ENCODE peak calls at places on chromosome 4, in nine cellular contexts. V, C, Z, D, G, X, J, L and U are unnamed samples.

GRCh38 chr4:81769244-81769643 is 297.5 kb upstream of the RASGEF1B start:
- DNase-seq in V (no peak), C (no peak), Z (no peak), D (no peak), G (no peak), X (no peak), J (no peak), L (no peak), U (no peak)

GRCh38 chr4:123816462-123816861 is 419.9 kb downstream of the SPRY1 start:
- DNase-seq in V (no peak), C (no peak), Z (no peak), D (no peak), G (peak), X (peak), J (no peak), L (no peak), U (no peak)

GRCh38 chr4:153595894-153596601 is 88.0 kb upstream of the TLR2 start:
- DNase-seq in V (no peak), C (no peak), Z (no peak), D (no peak), G (no peak), X (no peak), J (no peak), L (peak), U (no peak)

GRCh38 chr4:52106142-52106541 is 55.0 kb downstream of the SPATA18 start:
- DNase-seq in V (no peak), C (no peak), Z (no peak), D (no peak), G (peak), X (no peak), J (no peak), L (no peak), U (no peak)

GRCh38 chr4:83535520-83535944 is 376 bp upstream of the GPAT3 start:
- DNase-seq in V (peak), C (no peak), Z (peak), D (peak), G (peak), X (no peak), J (no peak), L (peak), U (peak)

GRCh38 chr4:138912714-138913340 is 102.8 kb upstream of the NOCT start:
- DNase-seq in V (no peak), C (no peak), Z (no peak), D (no peak), G (no peak), X (no peak), J (no peak), L (no peak), U (no peak)

GRCh38 chr4:4627111-4627510 is 85.3 kb upstream of the STX18 start:
- DNase-seq in V (peak), C (no peak), Z (no peak), D (no peak), G (no peak), X (no peak), J (no peak), L (no peak), U (no peak)

GRCh38 chr4:70715097-70715496 is 6.7 kb upstream of the RUFY3 start:
- DNase-seq in V (no peak), C (no peak), Z (no peak), D (no peak), G (peak), X (no peak), J (no peak), L (no peak), U (no peak)

GRCh38 chr4:140012688-140013087 is 141.3 kb downstream of the MAML3 start:
- DNase-seq in V (peak), C (peak), Z (peak), D (peak), G (peak), X (peak), J (peak), L (peak), U (peak)

GRCh38 chr4:2393353-2394270 is 24.8 kb downstream of the ZFYVE28 start:
- DNase-seq in V (peak), C (no peak), Z (peak), D (peak), G (no peak), X (no peak), J (no peak), L (no peak), U (no peak)

GRCh38 chr4:925771-926500 is 6.2 kb downstream of the GAK start:
- DNase-seq in V (no peak), C (no peak), Z (no peak), D (peak), G (peak), X (no peak), J (no peak), L (no peak), U (no peak)

GRCh38 chr4:8109406-8110065 is 49.1 kb downstream of the ABLIM2 start:
- DNase-seq in V (no peak), C (no peak), Z (no peak), D (no peak), G (no peak), X (no peak), J (no peak), L (no peak), U (no peak)

GRCh38 chr4:8112036-8112576 is 46.5 kb downstream of the ABLIM2 start:
- DNase-seq in V (peak), C (no peak), Z (no peak), D (no peak), G (no peak), X (no peak), J (no peak), L (no peak), U (no peak)

GRCh38 chr4:8108261-8108660 is 50.4 kb downstream of the ABLIM2 start:
- DNase-seq in V (no peak), C (no peak), Z (peak), D (no peak), G (no peak), X (no peak), J (no peak), L (no peak), U (no peak)

GRCh38 chr4:8108991-8109390 is 49.6 kb downstream of the ABLIM2 start:
- DNase-seq in V (no peak), C (no peak), Z (no peak), D (no peak), G (no peak), X (no peak), J (no peak), L (no peak), U (no peak)

DNA sequence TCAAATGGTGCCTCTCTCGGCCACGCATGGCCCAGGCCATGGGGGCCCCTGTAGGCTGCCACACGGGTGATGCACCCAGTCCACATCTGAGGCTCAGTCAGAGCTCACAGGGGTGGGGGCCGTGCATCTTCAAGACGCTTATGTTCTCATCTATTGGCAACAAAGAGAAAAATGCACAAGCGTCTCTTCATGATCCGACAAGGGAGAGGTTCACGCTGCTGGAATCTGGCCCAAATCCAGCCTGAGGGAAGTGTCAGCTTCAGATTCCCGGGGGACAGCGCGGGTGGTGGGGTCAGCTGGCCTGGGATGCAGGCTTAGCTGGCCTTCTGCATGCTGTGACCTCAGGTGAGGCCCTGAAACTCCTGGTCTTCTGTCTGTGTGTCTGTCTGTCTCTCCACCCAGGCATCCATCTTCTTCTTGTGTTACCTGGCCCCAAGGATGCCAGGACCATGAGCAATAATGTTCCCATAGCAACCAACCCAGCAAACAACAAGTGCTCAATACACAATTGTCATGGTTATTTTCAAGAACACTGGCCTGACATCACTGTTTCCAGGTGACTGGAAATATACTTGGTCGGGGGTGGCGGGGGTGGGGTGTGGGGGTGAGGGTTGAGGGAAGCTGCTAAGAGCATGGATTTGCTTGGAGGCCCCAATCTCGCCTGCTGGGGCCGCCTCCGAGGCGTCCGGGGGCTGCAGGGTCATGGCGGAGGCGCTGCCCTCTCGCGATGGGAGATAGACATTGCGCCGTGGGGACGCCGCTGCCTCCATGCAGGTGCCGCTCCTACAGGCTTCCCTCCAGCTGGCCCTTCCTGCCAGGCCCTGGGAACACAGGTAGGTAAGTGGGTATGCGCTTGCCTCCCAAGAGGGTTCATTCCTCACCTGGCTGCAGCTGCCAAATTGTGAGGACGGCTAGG is 48.3 kb downstream of the ABLIM2 start:
- DNase-seq in V (peak), C (no peak), Z (no peak), D (no peak), G (no peak), X (no peak), J (peak), L (peak), U (peak)
- TF ChIP-seq CTCF in V (peak), C (no peak), Z (no peak), D (no peak), G (no peak), X (peak), J (no peak), L (no peak), U (peak)

GRCh38 chr4:131296192-131296591 is 1852.9 kb upstream of the PCDH10 start:
- DNase-seq in V (no peak), C (no peak), Z (no peak), D (peak), G (no peak), X (no peak), J (no peak), L (no peak), U (no peak)

GRCh38 chr4:131304686-131305085 is 1844.4 kb upstream of the PCDH10 start:
- DNase-seq in V (no peak), C (no peak), Z (no peak), D (no peak), G (no peak), X (no peak), J (no peak), L (peak), U (no peak)

GRCh38 chr4:131302108-131302507 is 1847.0 kb upstream of the PCDH10 start:
- DNase-seq in V (peak), C (no peak), Z (no peak), D (no peak), G (no peak), X (no peak), J (no peak), L (no peak), U (no peak)
- TF ChIP-seq CTCF in V (peak), C (no peak), Z (no peak), D (no peak), G (no peak), X (no peak), J (no peak), L (no peak), U (no peak)

GRCh38 chr4:116705466-116705865 is 379.9 kb downstream of the TRAM1L1 start:
- DNase-seq in V (no peak), C (no peak), Z (no peak), D (no peak), G (no peak), X (no peak), J (no peak), L (no peak), U (no peak)

GRCh38 chr4:116702949-116703348 is 382.4 kb downstream of the TRAM1L1 start:
- DNase-seq in V (peak), C (no peak), Z (no peak), D (no peak), G (no peak), X (no peak), J (no peak), L (peak), U (no peak)
- TF ChIP-seq CTCF in V (peak), C (no peak), Z (no peak), D (no peak), G (no peak), X (no peak), J (no peak), L (peak), U (peak)

GRCh38 chr4:76822294-76822693 is 75.7 kb downstream of the SOWAHB start:
- DNase-seq in V (no peak), C (no peak), Z (no peak), D (no peak), G (no peak), X (no peak), J (no peak), L (no peak), U (no peak)

GRCh38 chr4:76823516-76823915 is 74.4 kb downstream of the SOWAHB start:
- DNase-seq in V (no peak), C (no peak), Z (no peak), D (no peak), G (no peak), X (no peak), J (no peak), L (no peak), U (no peak)

DNA sequence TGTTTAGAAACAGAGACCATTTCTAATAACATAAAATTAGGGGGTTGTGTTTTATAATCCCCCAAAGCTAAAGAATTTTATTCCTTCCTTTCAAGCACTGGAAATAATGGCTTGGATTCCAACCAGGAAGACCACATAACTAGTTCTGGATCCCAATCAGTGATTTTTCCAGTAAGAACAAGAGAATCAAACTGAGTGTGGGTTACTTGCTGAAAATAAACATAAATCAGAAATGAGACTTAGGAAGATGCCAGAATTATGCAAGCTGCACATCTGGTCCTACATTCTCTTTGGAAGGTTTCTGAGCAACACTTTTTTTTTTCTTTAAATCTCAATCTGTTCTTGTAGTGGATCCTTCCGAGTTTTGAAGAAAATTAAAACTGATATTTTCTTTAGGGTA is 76.3 kb downstream of the SOWAHB start:
- DNase-seq in V (no peak), C (no peak), Z (no peak), D (no peak), G (peak), X (peak), J (no peak), L (no peak), U (no peak)
- TF ChIP-seq CTCF in V (no peak), C (no peak), Z (no peak), D (no peak), G (no peak), X (no peak), J (no peak), L (no peak), U (no peak)

GRCh38 chr4:180665994-180666818 is 1577.0 kb upstream of the TENM3 start:
- DNase-seq in V (peak), C (no peak), Z (no peak), D (no peak), G (peak), X (peak), J (peak), L (peak), U (peak)
- TF ChIP-seq CTCF in V (peak), C (no peak), Z (peak), D (no peak), G (peak), X (peak), J (peak), L (peak), U (peak)

GRCh38 chr4:6873291-6873690 is 36.3 kb upstream of the TBC1D14 start:
- DNase-seq in V (no peak), C (no peak), Z (no peak), D (no peak), G (peak), X (no peak), J (no peak), L (peak), U (peak)
- TF ChIP-seq CTCF in V (no peak), C (no peak), Z (no peak), D (no peak), G (peak), X (peak), J (peak), L (peak), U (no peak)

GRCh38 chr4:8648296-8648695 is 55.7 kb downstream of the CPZ start:
- DNase-seq in V (no peak), C (no peak), Z (no peak), D (no peak), G (no peak), X (no peak), J (no peak), L (no peak), U (no peak)
- TF ChIP-seq CTCF in V (no peak), C (no peak), Z (no peak), D (no peak), G (no peak), X (no peak), J (no peak), L (no peak), U (no peak)

DNA sequence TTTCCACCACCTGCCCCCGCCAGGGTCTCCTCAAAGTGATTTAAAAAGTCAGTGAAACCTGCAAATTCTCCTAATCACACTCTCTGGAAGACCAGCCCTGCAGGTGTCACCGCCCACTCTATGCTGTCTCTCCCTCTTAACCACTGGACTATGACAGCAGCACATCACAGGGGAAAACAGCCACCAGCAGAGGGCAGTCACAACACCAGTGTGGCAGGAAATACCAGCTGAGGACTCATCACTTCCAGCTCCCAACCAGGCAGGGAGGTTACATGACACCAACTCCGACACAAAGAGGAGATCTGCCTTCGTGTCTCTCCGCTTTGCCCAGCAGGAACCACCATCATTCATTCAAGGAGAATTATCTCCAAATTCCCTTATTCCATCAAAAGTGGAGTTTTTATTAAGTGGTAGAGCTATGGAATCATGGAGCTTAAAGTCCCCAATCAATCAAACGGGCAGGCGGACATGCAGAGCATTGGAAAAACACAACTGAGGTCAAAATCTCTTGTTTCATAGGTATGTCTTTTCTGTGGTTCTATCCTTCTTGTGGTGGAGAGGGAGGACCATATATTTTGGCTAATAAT is 91.3 kb downstream of the NSUN7 start:
- DNase-seq in V (peak), C (peak), Z (peak), D (peak), G (peak), X (peak), J (peak), L (peak), U (peak)
- TF ChIP-seq CTCF in V (peak), C (no peak), Z (peak), D (peak), G (peak), X (peak), J (peak), L (peak), U (peak)